ENCODE peak calls at places on chromosome 1, in four cellular contexts. Y, N, D and A are unnamed samples.

GRCh38 chr1:169550294-169550693 is 36.0 kb downstream of the F5 start:
- DNase-seq in D (peak), N (no peak), Y (peak), A (peak)

GRCh38 chr1:226109829-226110248 is 47.3 kb downstream of the H3-3A start:
- DNase-seq in Y (peak), D (peak), N (peak), A (peak)

GRCh38 chr1:87530042-87530441 is 201.4 kb downstream of the LMO4 start:
- DNase-seq in D (no peak), N (no peak), Y (no peak), A (no peak)

GRCh38 chr1:31272369-31272768 is 24.2 kb downstream of the SNRNP40 start:
- DNase-seq in N (no peak), D (no peak), Y (no peak), A (no peak)

GRCh38 chr1:204493882-204494280 is 724 bp downstream of the PIK3C2B start:
- DNase-seq in Y (peak), N (peak), D (peak), A (peak)

GRCh38 chr1:203284411-203285208 is 20.7 kb upstream of the BTG2 start:
- DNase-seq in Y (no peak), D (no peak), N (no peak), A (no peak)

GRCh38 chr1:18124977-18125376 is 17.4 kb downstream of the IGSF21 start:
- DNase-seq in N (no peak), Y (no peak), D (no peak), A (no peak)

GRCh38 chr1:94522304-94522703 is 19.3 kb downstream of the F3 start:
- DNase-seq in Y (peak), D (peak), N (no peak), A (no peak)

GRCh38 chr1:8409666-8410065 is 91.8 kb downstream of the SLC45A1 start:
- DNase-seq in Y (no peak), N (no peak), D (no peak), A (no peak)